ENCODE peak calls at places on chromosomes 11 and 22, in ten cellular contexts. V is iris pigment epithelial cell, E is hypothalamus, Q is naive B cell, C is posterior vena cava, I is non-pigmented ciliary epithelial cell, K is NCI-H748 treated with DMSO at 0.1 percent for 48 hours, U is NCI-H460, X is NCI-H146, L is NCI-H524. N is an unnamed sample.

GRCh38 chr11:108797578-108798100 is 132.8 kb downstream of the DDX10 start:
- DNase-seq in V (no peak), E (no peak), Q (no peak), C (no peak), I (no peak), K (no peak), U (no peak), X (no peak), L (no peak), N (no peak)

GRCh38 chr11:66432597-66432996 is 6.1 kb downstream of the MRPL11 start:
- DNase-seq in V (no peak), E (no peak), Q (no peak), C (no peak), I (no peak), K (no peak), U (no peak), X (no peak), L (no peak), N (no peak)

GRCh38 chr22:48719978-48720661 is 1107.6 kb downstream of the BRD1 start:
- DNase-seq in V (no peak), E (no peak), Q (no peak), C (peak; percentile 30), I (no peak), K (peak; percentile 88), U (no peak), X (peak; percentile 57), L (no peak), N (no peak)

GRCh38 chr11:85123752-85124231 is 503.4 kb downstream of the DLG2 start:
- DNase-seq in V (no peak), E (no peak), Q (peak; percentile 41), C (no peak), I (no peak), K (no peak), U (no peak), X (no peak), L (no peak), N (no peak)

GRCh38 chr22:23519442-23520177 is 60.5 kb downstream of the IGLL1 start:
- DNase-seq in V (no peak), E (no peak), Q (no peak), C (no peak), I (no peak), K (no peak), U (no peak), X (no peak), L (peak; percentile 31), N (no peak)

GRCh38 chr11:69010964-69011623 is 2.0 kb downstream of the MRGPRF start:
- DNase-seq in V (peak; percentile 86), E (no peak), Q (no peak), C (peak; percentile 93), I (no peak), K (no peak), U (peak; percentile 19), X (peak; percentile 59), L (peak; percentile 42), N (no peak)

GRCh38 chr22:42811510-42811909 is 45.6 kb downstream of the ARFGAP3 start:
- DNase-seq in V (no peak), E (no peak), Q (no peak), C (no peak), I (no peak), K (peak; percentile 41), U (no peak), X (peak; percentile 68), L (peak; percentile 81), N (no peak)

GRCh38 chr22:49166746-49167145 is 660.9 kb downstream of the BRD1 start:
- DNase-seq in V (no peak), E (no peak), Q (no peak), C (peak; percentile 20), I (no peak), K (no peak), U (no peak), X (no peak), L (no peak), N (no peak)

GRCh38 chr11:31973175-31973574 is 117.7 kb upstream of the RCN1 start:
- DNase-seq in V (no peak), E (no peak), Q (no peak), C (no peak), I (no peak), K (no peak), U (no peak), X (no peak), L (no peak), N (no peak)

GRCh38 chr11:120781486-120782120 is 242.3 kb upstream of the TBCEL start:
- DNase-seq in V (no peak), E (no peak), Q (no peak), C (no peak), I (no peak), K (no peak), U (no peak), X (no peak), L (no peak), N (no peak)

GRCh38 chr11:31805629-31806185 is 5.4 kb downstream of the PAX6 start:
- DNase-seq in V (no peak), E (no peak), Q (no peak), C (no peak), I (no peak), K (no peak), U (no peak), X (no peak), L (no peak), N (no peak)

GRCh38 chr22:36369922-36370781 is 17.6 kb downstream of the MYH9 start:
- DNase-seq in V (no peak), E (no peak), Q (peak; percentile 63), C (peak; percentile 86), I (no peak), K (peak; percentile 2), U (no peak), X (peak; percentile 60), L (peak; percentile 87), N (no peak)

GRCh38 chr11:67279589-67280340 is 9.3 kb upstream of the ANKRD13D start:
- DNase-seq in V (no peak), E (no peak), Q (no peak), C (no peak), I (no peak), K (no peak), U (no peak), X (no peak), L (no peak), N (no peak)